ENCODE peak calls at places on chromosome 15, in ten cellular contexts. One of them, this sample, is unnamed.

GRCh38 chr15:91278956-91279355 is 178.9 kb downstream of the SV2B start:
- DNase-seq in stimulated activated CD4-positive, alpha-beta T cell treated with anti-CD3 and anti-CD28 coated beads, Interleukin-1b, Interleukin-23, amount 100 ng/mL, for 24 hours: no peak
- DNase-seq in AG09309: no peak
- DNase-seq in Calu3: no peak
- DNase-seq in naive thymus-derived CD8-positive, alpha-beta T cell: no peak
- DNase-seq in left ventricle myocardium superior: no peak
- DNase-seq in NCI-H2029: no peak
- DNase-seq in nephron progenitor cell: no peak
- DNase-seq in SHP77 treated with DMSO at 0.1 percent for 48 hours: no peak
- DNase-seq in progenitor cell of endocrine pancreas: no peak
- DNase-seq in this sample: no peak

GRCh38 chr15:61796056-61796455 is 264.2 kb downstream of the VPS13C start:
- DNase-seq in stimulated activated CD4-positive, alpha-beta T cell treated with anti-CD3 and anti-CD28 coated beads, Interleukin-1b, Interleukin-23, amount 100 ng/mL, for 24 hours: no peak
- DNase-seq in AG09309: no peak
- DNase-seq in Calu3: no peak
- DNase-seq in naive thymus-derived CD8-positive, alpha-beta T cell: no peak
- DNase-seq in left ventricle myocardium superior: no peak
- DNase-seq in NCI-H2029: no peak
- DNase-seq in nephron progenitor cell: no peak
- DNase-seq in SHP77 treated with DMSO at 0.1 percent for 48 hours: no peak
- DNase-seq in progenitor cell of endocrine pancreas: no peak
- DNase-seq in this sample: no peak

GRCh38 chr15:89812126-89812846 is 2.4 kb downstream of the ANPEP start:
- DNase-seq in stimulated activated CD4-positive, alpha-beta T cell treated with anti-CD3 and anti-CD28 coated beads, Interleukin-1b, Interleukin-23, amount 100 ng/mL, for 24 hours: no peak
- DNase-seq in AG09309: no peak
- DNase-seq in Calu3: no peak
- DNase-seq in naive thymus-derived CD8-positive, alpha-beta T cell: no peak
- DNase-seq in left ventricle myocardium superior: peak; percentile 85
- DNase-seq in NCI-H2029: no peak
- DNase-seq in nephron progenitor cell: no peak
- DNase-seq in SHP77 treated with DMSO at 0.1 percent for 48 hours: no peak
- DNase-seq in progenitor cell of endocrine pancreas: no peak
- DNase-seq in this sample: no peak

GRCh38 chr15:40002295-40002694 is 36.7 kb downstream of the SRP14 start:
- DNase-seq in stimulated activated CD4-positive, alpha-beta T cell treated with anti-CD3 and anti-CD28 coated beads, Interleukin-1b, Interleukin-23, amount 100 ng/mL, for 24 hours: no peak
- DNase-seq in AG09309: no peak
- DNase-seq in Calu3: peak; percentile 20
- DNase-seq in naive thymus-derived CD8-positive, alpha-beta T cell: no peak
- DNase-seq in left ventricle myocardium superior: no peak
- DNase-seq in NCI-H2029: no peak
- DNase-seq in nephron progenitor cell: no peak
- DNase-seq in SHP77 treated with DMSO at 0.1 percent for 48 hours: no peak
- DNase-seq in progenitor cell of endocrine pancreas: peak; percentile 11
- DNase-seq in this sample: no peak

GRCh38 chr15:64460737-64461576 is 579 bp downstream of the ZNF609 start:
- DNase-seq in stimulated activated CD4-positive, alpha-beta T cell treated with anti-CD3 and anti-CD28 coated beads, Interleukin-1b, Interleukin-23, amount 100 ng/mL, for 24 hours: no peak
- DNase-seq in AG09309: peak; percentile 56
- DNase-seq in Calu3: peak; percentile 26
- DNase-seq in naive thymus-derived CD8-positive, alpha-beta T cell: no peak
- DNase-seq in left ventricle myocardium superior: peak; percentile 35
- DNase-seq in NCI-H2029: peak; percentile 29
- DNase-seq in nephron progenitor cell: no peak
- DNase-seq in SHP77 treated with DMSO at 0.1 percent for 48 hours: no peak
- DNase-seq in progenitor cell of endocrine pancreas: peak; percentile 23
- DNase-seq in this sample: peak; percentile 59

GRCh38 chr15:79954659-79955058 is 16.3 kb downstream of the BCL2A1 start:
- DNase-seq in stimulated activated CD4-positive, alpha-beta T cell treated with anti-CD3 and anti-CD28 coated beads, Interleukin-1b, Interleukin-23, amount 100 ng/mL, for 24 hours: no peak
- DNase-seq in AG09309: no peak
- DNase-seq in Calu3: no peak
- DNase-seq in naive thymus-derived CD8-positive, alpha-beta T cell: no peak
- DNase-seq in left ventricle myocardium superior: no peak
- DNase-seq in NCI-H2029: no peak
- DNase-seq in nephron progenitor cell: no peak
- DNase-seq in SHP77 treated with DMSO at 0.1 percent for 48 hours: no peak
- DNase-seq in progenitor cell of endocrine pancreas: no peak
- DNase-seq in this sample: no peak

GRCh38 chr15:75033809-75034208 is 10.4 kb downstream of the PPCDC start:
- DNase-seq in stimulated activated CD4-positive, alpha-beta T cell treated with anti-CD3 and anti-CD28 coated beads, Interleukin-1b, Interleukin-23, amount 100 ng/mL, for 24 hours: no peak
- DNase-seq in AG09309: no peak
- DNase-seq in Calu3: no peak
- DNase-seq in naive thymus-derived CD8-positive, alpha-beta T cell: no peak
- DNase-seq in left ventricle myocardium superior: no peak
- DNase-seq in NCI-H2029: no peak
- DNase-seq in nephron progenitor cell: no peak
- DNase-seq in SHP77 treated with DMSO at 0.1 percent for 48 hours: no peak
- DNase-seq in progenitor cell of endocrine pancreas: no peak
- DNase-seq in this sample: no peak

GRCh38 chr15:74892313-74892712 is 2.5 kb downstream of the MPI start:
- DNase-seq in stimulated activated CD4-positive, alpha-beta T cell treated with anti-CD3 and anti-CD28 coated beads, Interleukin-1b, Interleukin-23, amount 100 ng/mL, for 24 hours: no peak
- DNase-seq in AG09309: no peak
- DNase-seq in Calu3: peak; percentile 89
- DNase-seq in naive thymus-derived CD8-positive, alpha-beta T cell: no peak
- DNase-seq in left ventricle myocardium superior: peak; percentile 37
- DNase-seq in NCI-H2029: peak; percentile 12
- DNase-seq in nephron progenitor cell: no peak
- DNase-seq in SHP77 treated with DMSO at 0.1 percent for 48 hours: no peak
- DNase-seq in progenitor cell of endocrine pancreas: no peak
- DNase-seq in this sample: no peak

GRCh38 chr15:24075420-24076089 is 388.4 kb upstream of the NDN start:
- DNase-seq in stimulated activated CD4-positive, alpha-beta T cell treated with anti-CD3 and anti-CD28 coated beads, Interleukin-1b, Interleukin-23, amount 100 ng/mL, for 24 hours: no peak
- DNase-seq in AG09309: no peak
- DNase-seq in Calu3: no peak
- DNase-seq in naive thymus-derived CD8-positive, alpha-beta T cell: no peak
- DNase-seq in left ventricle myocardium superior: no peak
- DNase-seq in NCI-H2029: no peak
- DNase-seq in nephron progenitor cell: no peak
- DNase-seq in SHP77 treated with DMSO at 0.1 percent for 48 hours: no peak
- DNase-seq in progenitor cell of endocrine pancreas: no peak
- DNase-seq in this sample: no peak

GRCh38 chr15:78915341-78916087 is 29.3 kb downstream of the CTSH start:
- DNase-seq in stimulated activated CD4-positive, alpha-beta T cell treated with anti-CD3 and anti-CD28 coated beads, Interleukin-1b, Interleukin-23, amount 100 ng/mL, for 24 hours: no peak
- DNase-seq in AG09309: no peak
- DNase-seq in Calu3: no peak
- DNase-seq in naive thymus-derived CD8-positive, alpha-beta T cell: no peak
- DNase-seq in left ventricle myocardium superior: peak; percentile 60
- DNase-seq in NCI-H2029: no peak
- DNase-seq in nephron progenitor cell: no peak
- DNase-seq in SHP77 treated with DMSO at 0.1 percent for 48 hours: no peak
- DNase-seq in progenitor cell of endocrine pancreas: no peak
- DNase-seq in this sample: no peak

GRCh38 chr15:55741592-55742497 is 1.1 kb downstream of the PRTG start:
- DNase-seq in stimulated activated CD4-positive, alpha-beta T cell treated with anti-CD3 and anti-CD28 coated beads, Interleukin-1b, Interleukin-23, amount 100 ng/mL, for 24 hours: no peak
- DNase-seq in AG09309: no peak
- DNase-seq in Calu3: peak; percentile 48
- DNase-seq in naive thymus-derived CD8-positive, alpha-beta T cell: no peak
- DNase-seq in left ventricle myocardium superior: peak; percentile 52
- DNase-seq in NCI-H2029: no peak
- DNase-seq in nephron progenitor cell: peak; percentile 50
- DNase-seq in SHP77 treated with DMSO at 0.1 percent for 48 hours: peak; percentile 9
- DNase-seq in progenitor cell of endocrine pancreas: peak; percentile 33
- DNase-seq in this sample: no peak

This sample was measured in HFF-Myc.